ENCODE peak calls at places on chromosomes 3 and 15, in eight cellular contexts. G is brain microvascular endothelial cell, E is heart left ventricle, V is fibroblast of lung, L is cardiac fibroblast, N is fibroblast of mammary gland, P is IMR-90, R is spleen. D is an unnamed sample.

GRCh38 chr3:107206141-107206540 is 171.1 kb upstream of the CCDC54 start:
- DNase-seq in G (peak), E (no peak), V (peak), L (peak), N (peak), P (peak), R (no peak), D (no peak)

GRCh38 chr3:50345586-50345985 is at the start of gene ZMYND10:
- DNase-seq in G (no peak), E (peak), V (peak), L (peak), N (peak), P (peak), R (peak), D (no peak)

GRCh38 chr15:72227720-72228119 is 3.3 kb downstream of the PKM start:
- DNase-seq in G (no peak), E (no peak), V (peak), L (peak), N (no peak), P (no peak), R (no peak), D (no peak)

GRCh38 chr15:69296606-69297005 is 2.1 kb upstream of the PAQR5 start:
- DNase-seq in G (no peak), E (no peak), V (no peak), L (no peak), N (no peak), P (no peak), R (no peak), D (no peak)

GRCh38 chr3:112320698-112321097 is 12.3 kb upstream of the CD200 start:
- DNase-seq in G (no peak), E (no peak), V (no peak), L (no peak), N (no peak), P (no peak), R (no peak), D (no peak)

GRCh38 chr3:43810797-43811196 is 120.1 kb downstream of the ABHD5 start:
- DNase-seq in G (no peak), E (no peak), V (no peak), L (no peak), N (no peak), P (no peak), R (no peak), D (no peak)

GRCh38 chr3:8627949-8628348 is 16.6 kb downstream of the SSUH2 start:
- DNase-seq in G (no peak), E (no peak), V (no peak), L (no peak), N (no peak), P (no peak), R (no peak), D (no peak)

GRCh38 chr3:2303567-2303966 is 204.9 kb downstream of the CNTN4 start:
- DNase-seq in G (peak), E (no peak), V (peak), L (peak), N (no peak), P (no peak), R (no peak), D (no peak)

GRCh38 chr15:73946795-73947370 is 20.6 kb downstream of the LOXL1 start:
- DNase-seq in G (no peak), E (peak), V (no peak), L (no peak), N (no peak), P (no peak), R (peak), D (no peak)

GRCh38 chr3:187327827-187328226 is 36.3 kb upstream of the MASP1 start:
- DNase-seq in G (no peak), E (no peak), V (no peak), L (no peak), N (no peak), P (no peak), R (no peak), D (no peak)

GRCh38 chr3:141250342-141250741 is 18.7 kb downstream of the PXYLP1 start:
- DNase-seq in G (no peak), E (no peak), V (no peak), L (no peak), N (no peak), P (no peak), R (no peak), D (no peak)

GRCh38 chr3:45153658-45154437 is 7.7 kb upstream of the CDCP1 start:
- DNase-seq in G (peak), E (no peak), V (peak), L (peak), N (no peak), P (peak), R (peak), D (no peak)

GRCh38 chr3:16186565-16186964 is 12.1 kb downstream of the GALNT15 start:
- DNase-seq in G (no peak), E (no peak), V (no peak), L (no peak), N (no peak), P (no peak), R (no peak), D (no peak)

GRCh38 chr3:16188071-16188470 is 13.6 kb downstream of the GALNT15 start:
- DNase-seq in G (no peak), E (no peak), V (no peak), L (no peak), N (no peak), P (no peak), R (no peak), D (no peak)

GRCh38 chr3:16186081-16186480 is 11.6 kb downstream of the GALNT15 start:
- DNase-seq in G (no peak), E (no peak), V (no peak), L (no peak), N (peak), P (peak), R (no peak), D (no peak)

GRCh38 chr3:16189201-16189600 is 14.7 kb downstream of the GALNT15 start:
- DNase-seq in G (no peak), E (no peak), V (no peak), L (no peak), N (no peak), P (no peak), R (no peak), D (no peak)

DNA sequence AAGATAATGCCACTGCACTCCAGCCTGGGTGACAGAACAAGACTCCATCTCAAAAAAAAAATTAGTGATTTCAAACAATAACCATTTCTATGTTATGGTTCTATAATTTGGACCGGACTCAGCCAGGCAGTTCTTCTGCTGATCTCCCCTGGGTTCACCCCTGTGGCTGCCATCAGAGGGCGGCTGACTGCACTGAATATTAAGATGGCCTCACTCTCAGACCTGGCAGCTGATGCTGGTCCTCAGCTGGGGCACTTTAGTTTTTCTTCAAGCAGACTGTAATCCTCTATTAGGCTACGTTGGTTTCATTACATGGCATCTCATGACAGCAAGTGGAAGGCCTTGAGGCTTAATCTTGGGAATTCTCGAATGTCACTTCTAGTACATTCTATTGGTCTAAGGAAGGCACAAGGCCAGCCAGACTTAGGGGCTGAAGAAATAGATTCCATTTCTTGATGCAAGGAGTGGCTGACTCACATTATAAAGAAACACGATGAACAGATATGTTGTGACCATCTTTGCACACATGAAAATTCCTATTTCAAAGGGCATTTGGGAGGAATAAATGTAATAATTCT is 12.8 kb downstream of the GALNT15 start:
- DNase-seq in G (no peak), E (no peak), V (no peak), L (no peak), N (no peak), P (no peak), R (no peak), D (no peak)
- H3K4me3 ChIP-seq in G (no peak), E (no peak), V (no peak), L (no peak), N (no peak), P (no peak), R (no peak), D (no peak)

GRCh38 chr3:83971693-83972092 is 987.1 kb upstream of the CADM2 start:
- DNase-seq in G (no peak), E (no peak), V (no peak), L (no peak), N (no peak), P (no peak), R (no peak), D (no peak)

GRCh38 chr3:83968386-83968785 is 990.4 kb upstream of the CADM2 start:
- DNase-seq in G (no peak), E (no peak), V (no peak), L (no peak), N (no peak), P (no peak), R (no peak), D (no peak)
- TF ChIP-seq CTCF in G (no peak), E (no peak), V (no peak), L (no peak), N (no peak), P (no peak), R (no peak), D (no peak)

DNA sequence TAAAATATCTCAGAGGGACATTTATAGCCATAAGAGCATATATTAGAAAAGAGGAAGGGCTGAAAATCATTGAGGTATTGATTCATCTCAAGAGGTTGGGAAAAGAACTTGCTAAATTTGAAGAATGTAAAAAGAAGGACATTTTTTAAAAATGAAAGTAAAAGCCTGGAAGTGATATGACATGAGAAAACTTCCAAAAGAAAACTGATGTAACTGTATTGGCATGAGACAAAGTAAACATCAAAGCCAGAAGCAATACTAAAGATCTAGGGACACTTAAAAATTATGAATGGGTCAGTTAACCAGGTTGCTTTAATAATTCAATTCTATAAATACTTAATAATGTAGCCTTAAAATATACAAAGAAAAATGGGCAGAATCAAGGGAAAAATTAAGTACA is 31.9 kb downstream of the CEP63 start:
- DNase-seq in G (no peak), E (no peak), V (peak), L (peak), N (peak), P (peak), R (no peak), D (no peak)
- H3K4me3 ChIP-seq in G (no peak), E (no peak), V (peak), L (peak), N (no peak), P (no peak), R (no peak), D (no peak)

GRCh38 chr3:7546219-7546618 is 685.3 kb downstream of the GRM7 start:
- DNase-seq in G (peak), E (no peak), V (peak), L (peak), N (peak), P (no peak), R (no peak), D (no peak)
- TF ChIP-seq CTCF in G (peak), E (peak), V (no peak), L (peak), N (peak), P (no peak), R (no peak), D (no peak)

GRCh38 chr15:67835349-67836133 is 4.3 kb downstream of the RNU6-1 start:
- DNase-seq in G (no peak), E (no peak), V (no peak), L (no peak), N (no peak), P (no peak), R (peak), D (no peak)
- H3K4me3 ChIP-seq in G (peak), E (peak), V (no peak), L (peak), N (peak), P (peak), R (peak), D (peak)

DNA sequence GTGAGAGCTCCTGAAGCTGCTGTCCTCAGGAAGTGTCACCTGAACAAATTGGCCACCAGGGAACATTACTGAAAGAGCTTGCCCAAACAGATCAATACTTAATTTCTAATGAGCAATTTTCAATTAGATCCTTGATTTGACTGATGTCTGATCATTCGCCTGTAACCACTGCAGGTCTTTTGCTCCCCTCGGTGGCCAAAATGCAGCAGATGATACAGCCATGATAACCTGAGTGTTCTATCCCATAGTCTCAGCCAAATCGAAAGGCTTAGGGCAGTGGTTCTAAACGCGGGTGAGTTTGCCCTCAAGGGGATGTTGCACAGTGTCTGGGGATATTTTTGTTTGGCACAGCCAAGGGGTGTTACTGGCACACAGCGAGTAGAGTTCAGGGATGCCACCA is 57.7 kb upstream of the MEX3B start:
- DNase-seq in G (no peak), E (no peak), V (no peak), L (no peak), N (no peak), P (no peak), R (no peak), D (no peak)
- TF ChIP-seq CTCF in G (peak), E (peak), V (peak), L (peak), N (peak), P (peak), R (no peak), D (peak)